ENCODE peak calls at places on chromosomes 11 and 22, in ten cellular contexts. One of them, this sample, is unnamed.

GRCh38 chr22:31998784-31999435 is 44.2 kb upstream of the SLC5A1 start:
- DNase-seq in GM12891: no peak
- DNase-seq in stimulated activated CD4-positive, alpha-beta T cell treated with anti-CD3 and anti-CD28 coated beads, Interleukin-2, amount 100 ng/mL, for 24 hours: no peak
- DNase-seq in hypothalamus: no peak
- DNase-seq in stimulated activated CD8-positive, alpha-beta memory T cell treated with anti-CD3 and anti-CD28 coated beads, Interleukin-2, amount 100 ng/mL, for 1 hour: no peak
- DNase-seq in HCT116: no peak
- DNase-seq in colonic mucosa: no peak
- DNase-seq in RCC 7860: no peak
- DNase-seq in fibroblast of pulmonary artery: no peak
- DNase-seq in cardiac fibroblast: no peak
- DNase-seq in this sample: no peak

GRCh38 chr11:26225643-26226042 is 106.3 kb upstream of the ANO3 start:
- DNase-seq in fibroblast of pulmonary artery: no peak
- DNase-seq in hypothalamus: no peak
- DNase-seq in GM12891: no peak
- DNase-seq in RCC 7860: no peak
- DNase-seq in stimulated activated CD4-positive, alpha-beta T cell treated with anti-CD3 and anti-CD28 coated beads, Interleukin-2, amount 100 ng/mL, for 24 hours: no peak
- DNase-seq in stimulated activated CD8-positive, alpha-beta memory T cell treated with anti-CD3 and anti-CD28 coated beads, Interleukin-2, amount 100 ng/mL, for 1 hour: no peak
- DNase-seq in HCT116: no peak
- DNase-seq in colonic mucosa: no peak
- DNase-seq in cardiac fibroblast: no peak
- DNase-seq in this sample: no peak

GRCh38 chr22:38718414-38718813 is 12.7 kb downstream of the GTPBP1 start:
- DNase-seq in fibroblast of pulmonary artery: peak; percentile 81
- DNase-seq in cardiac fibroblast: peak; percentile 82
- DNase-seq in stimulated activated CD4-positive, alpha-beta T cell treated with anti-CD3 and anti-CD28 coated beads, Interleukin-2, amount 100 ng/mL, for 24 hours: no peak
- DNase-seq in colonic mucosa: peak; percentile 84
- DNase-seq in stimulated activated CD8-positive, alpha-beta memory T cell treated with anti-CD3 and anti-CD28 coated beads, Interleukin-2, amount 100 ng/mL, for 1 hour: no peak
- DNase-seq in RCC 7860: peak; percentile 77
- DNase-seq in HCT116: peak; percentile 70
- DNase-seq in hypothalamus: no peak
- DNase-seq in GM12891: no peak
- DNase-seq in this sample: no peak

GRCh38 chr11:78787696-78788095 is 213.0 kb upstream of the NARS2 start:
- DNase-seq in fibroblast of pulmonary artery: no peak
- DNase-seq in GM12891: no peak
- DNase-seq in cardiac fibroblast: no peak
- DNase-seq in colonic mucosa: no peak
- DNase-seq in hypothalamus: no peak
- DNase-seq in stimulated activated CD4-positive, alpha-beta T cell treated with anti-CD3 and anti-CD28 coated beads, Interleukin-2, amount 100 ng/mL, for 24 hours: no peak
- DNase-seq in RCC 7860: no peak
- DNase-seq in HCT116: no peak
- DNase-seq in stimulated activated CD8-positive, alpha-beta memory T cell treated with anti-CD3 and anti-CD28 coated beads, Interleukin-2, amount 100 ng/mL, for 1 hour: no peak
- DNase-seq in this sample: no peak

GRCh38 chr22:49242480-49242879 is 585.2 kb downstream of the BRD1 start:
- DNase-seq in colonic mucosa: no peak
- DNase-seq in RCC 7860: no peak
- DNase-seq in cardiac fibroblast: no peak
- DNase-seq in stimulated activated CD4-positive, alpha-beta T cell treated with anti-CD3 and anti-CD28 coated beads, Interleukin-2, amount 100 ng/mL, for 24 hours: no peak
- DNase-seq in fibroblast of pulmonary artery: no peak
- DNase-seq in HCT116: no peak
- DNase-seq in GM12891: no peak
- DNase-seq in hypothalamus: no peak
- DNase-seq in stimulated activated CD8-positive, alpha-beta memory T cell treated with anti-CD3 and anti-CD28 coated beads, Interleukin-2, amount 100 ng/mL, for 1 hour: no peak
- DNase-seq in this sample: no peak

GRCh38 chr22:19719055-19719482 is 4.3 kb upstream of the GP1BB start:
- DNase-seq in HCT116: no peak
- DNase-seq in GM12891: no peak
- DNase-seq in cardiac fibroblast: no peak
- DNase-seq in stimulated activated CD8-positive, alpha-beta memory T cell treated with anti-CD3 and anti-CD28 coated beads, Interleukin-2, amount 100 ng/mL, for 1 hour: no peak
- DNase-seq in RCC 7860: no peak
- DNase-seq in stimulated activated CD4-positive, alpha-beta T cell treated with anti-CD3 and anti-CD28 coated beads, Interleukin-2, amount 100 ng/mL, for 24 hours: no peak
- DNase-seq in hypothalamus: no peak
- DNase-seq in colonic mucosa: no peak
- DNase-seq in fibroblast of pulmonary artery: no peak
- DNase-seq in this sample: no peak

GRCh38 chr22:39184586-39185577 is 32.4 kb upstream of the CBX7 start:
- DNase-seq in GM12891: no peak
- DNase-seq in HCT116: no peak
- DNase-seq in stimulated activated CD8-positive, alpha-beta memory T cell treated with anti-CD3 and anti-CD28 coated beads, Interleukin-2, amount 100 ng/mL, for 1 hour: no peak
- DNase-seq in cardiac fibroblast: peak; percentile 84
- DNase-seq in colonic mucosa: no peak
- DNase-seq in hypothalamus: no peak
- DNase-seq in fibroblast of pulmonary artery: peak; percentile 87
- DNase-seq in RCC 7860: peak; percentile 92
- DNase-seq in stimulated activated CD4-positive, alpha-beta T cell treated with anti-CD3 and anti-CD28 coated beads, Interleukin-2, amount 100 ng/mL, for 24 hours: no peak
- DNase-seq in this sample: peak; percentile 66

GRCh38 chr11:61698173-61698965 is 18.2 kb downstream of the DAGLA start:
- DNase-seq in GM12891: no peak
- DNase-seq in hypothalamus: no peak
- DNase-seq in colonic mucosa: no peak
- DNase-seq in cardiac fibroblast: no peak
- DNase-seq in stimulated activated CD4-positive, alpha-beta T cell treated with anti-CD3 and anti-CD28 coated beads, Interleukin-2, amount 100 ng/mL, for 24 hours: no peak
- DNase-seq in RCC 7860: no peak
- DNase-seq in HCT116: no peak
- DNase-seq in stimulated activated CD8-positive, alpha-beta memory T cell treated with anti-CD3 and anti-CD28 coated beads, Interleukin-2, amount 100 ng/mL, for 1 hour: no peak
- DNase-seq in fibroblast of pulmonary artery: no peak
- DNase-seq in this sample: no peak

GRCh38 chr11:120547871-120548681 is 36.5 kb downstream of the GRIK4 start:
- DNase-seq in colonic mucosa: peak; percentile 71
- DNase-seq in fibroblast of pulmonary artery: peak; percentile 94
- DNase-seq in HCT116: peak; percentile 75
- DNase-seq in GM12891: no peak
- DNase-seq in hypothalamus: peak; percentile 26
- DNase-seq in RCC 7860: peak; percentile 96
- DNase-seq in cardiac fibroblast: peak; percentile 94
- DNase-seq in stimulated activated CD4-positive, alpha-beta T cell treated with anti-CD3 and anti-CD28 coated beads, Interleukin-2, amount 100 ng/mL, for 24 hours: no peak
- DNase-seq in stimulated activated CD8-positive, alpha-beta memory T cell treated with anti-CD3 and anti-CD28 coated beads, Interleukin-2, amount 100 ng/mL, for 1 hour: no peak
- DNase-seq in this sample: no peak

GRCh38 chr11:109371444-109372176 is 50.4 kb upstream of the C11orf87 start:
- DNase-seq in colonic mucosa: no peak
- DNase-seq in HCT116: no peak
- DNase-seq in cardiac fibroblast: peak; percentile 7
- DNase-seq in hypothalamus: no peak
- DNase-seq in stimulated activated CD8-positive, alpha-beta memory T cell treated with anti-CD3 and anti-CD28 coated beads, Interleukin-2, amount 100 ng/mL, for 1 hour: no peak
- DNase-seq in RCC 7860: no peak
- DNase-seq in fibroblast of pulmonary artery: peak; percentile 60
- DNase-seq in stimulated activated CD4-positive, alpha-beta T cell treated with anti-CD3 and anti-CD28 coated beads, Interleukin-2, amount 100 ng/mL, for 24 hours: no peak
- DNase-seq in GM12891: no peak
- DNase-seq in this sample: no peak

GRCh38 chr11:121081320-121081719 is 19.7 kb upstream of the TECTA start:
- DNase-seq in cardiac fibroblast: no peak
- DNase-seq in colonic mucosa: no peak
- DNase-seq in stimulated activated CD8-positive, alpha-beta memory T cell treated with anti-CD3 and anti-CD28 coated beads, Interleukin-2, amount 100 ng/mL, for 1 hour: no peak
- DNase-seq in GM12891: no peak
- DNase-seq in fibroblast of pulmonary artery: no peak
- DNase-seq in HCT116: no peak
- DNase-seq in hypothalamus: no peak
- DNase-seq in stimulated activated CD4-positive, alpha-beta T cell treated with anti-CD3 and anti-CD28 coated beads, Interleukin-2, amount 100 ng/mL, for 24 hours: no peak
- DNase-seq in RCC 7860: no peak
- DNase-seq in this sample: no peak

This sample was measured in glomerular endothelial cell.